ENCODE peak calls at places on chromosomes 7 and 10, in six cellular contexts. I is A549, X is upper lobe of left lung, E is HepG2, K is GM12878, D is K562. J is an unnamed sample.

GRCh38 chr10:15353471-15353870 is 17.6 kb downstream of the FAM171A1 start:
- ATAC-seq in D (no peak), E (peak), K (no peak), I (no peak), X (no peak), J (no peak)

GRCh38 chr7:5629941-5630340 is 151.5 kb downstream of the RNF216 start:
- ATAC-seq in X (no peak), K (peak), E (no peak), D (no peak), I (peak), J (peak)

GRCh38 chr10:90965720-90966119 is 44.8 kb upstream of the ANKRD1 start:
- ATAC-seq in D (no peak), K (no peak), I (no peak), X (no peak), E (no peak), J (no peak)

GRCh38 chr10:131644864-131645658 is 255.7 kb upstream of the PPP2R2D start:
- ATAC-seq in D (no peak), I (no peak), E (no peak), X (no peak), K (peak), J (no peak)

GRCh38 chr7:42342381-42342780 is 105.4 kb upstream of the GLI3 start:
- ATAC-seq in E (no peak), X (no peak), K (no peak), I (no peak), D (no peak), J (no peak)

GRCh38 chr10:129102906-129103693 is 363.9 kb upstream of the MGMT start:
- ATAC-seq in X (no peak), I (no peak), E (no peak), D (no peak), K (no peak), J (no peak)

GRCh38 chr10:43573250-43574034 is 974 bp downstream of the ZNF239 start:
- ATAC-seq in D (peak), X (no peak), K (no peak), E (no peak), I (no peak), J (no peak)

GRCh38 chr10:13890617-13891541 is 304.1 kb downstream of the PRPF18 start:
- ATAC-seq in K (no peak), D (no peak), X (no peak), I (peak), E (no peak), J (peak)

GRCh38 chr7:34596887-34597286 is 61.1 kb upstream of the NPSR1 start:
- ATAC-seq in D (no peak), X (no peak), K (peak), I (peak), E (peak), J (no peak)

GRCh38 chr10:122725768-122726167 is 26.1 kb upstream of the C10orf120 start:
- ATAC-seq in D (no peak), E (no peak), X (no peak), K (no peak), I (peak), J (no peak)

GRCh38 chr7:1369856-1370657 is 89.2 kb downstream of the MICALL2 start:
- ATAC-seq in I (peak), X (no peak), K (no peak), D (no peak), E (no peak), J (no peak)

GRCh38 chr7:151121380-151122170 is 35.3 kb downstream of the AGAP3 start:
- ATAC-seq in I (no peak), E (no peak), D (no peak), X (no peak), K (no peak), J (no peak)

GRCh38 chr7:75878312-75878768 is 494 bp upstream of the RHBDD2 start:
- ATAC-seq in I (peak), D (peak), X (peak), E (no peak), K (peak), J (peak)

GRCh38 chr7:12320241-12320640 is 83.4 kb downstream of the VWDE start:
- ATAC-seq in K (no peak), I (no peak), D (no peak), X (no peak), E (no peak), J (no peak)

GRCh38 chr10:60224129-60224705 is 165.5 kb downstream of the ANK3 start:
- ATAC-seq in D (no peak), K (no peak), E (no peak), X (no peak), I (no peak), J (no peak)

GRCh38 chr10:73816917-73817729 is 5.7 kb upstream of the NDST2 start:
- ATAC-seq in K (no peak), X (no peak), E (no peak), I (no peak), D (peak), J (no peak)

GRCh38 chr7:101155303-101155702 is 1.0 kb downstream of the AP1S1 start:
- ATAC-seq in E (no peak), I (no peak), X (no peak), D (no peak), K (peak), J (no peak)

GRCh38 chr7:2724453-2725177 is 36.6 kb downstream of the AMZ1 start:
- ATAC-seq in I (no peak), E (no peak), D (no peak), X (no peak), K (no peak), J (no peak)

GRCh38 chr10:75492151-75492550 is 60.7 kb downstream of the LRMDA start:
- ATAC-seq in K (no peak), I (no peak), D (peak), E (no peak), X (no peak), J (no peak)

GRCh38 chr7:127897704-127898454 is 133.4 kb downstream of the LRRC4 start:
- ATAC-seq in X (no peak), K (peak), I (no peak), D (no peak), E (no peak), J (no peak)

GRCh38 chr10:70271996-70272924 is 11.5 kb downstream of the NPFFR1 start:
- ATAC-seq in I (peak), X (no peak), K (peak), D (peak), E (peak), J (peak)

GRCh38 chr10:120039826-120040225 is 147.3 kb downstream of the SEC23IP start:
- ATAC-seq in K (no peak), X (no peak), E (no peak), D (no peak), I (no peak), J (no peak)

GRCh38 chr10:6128591-6129383 is 40.0 kb downstream of the RBM17 start:
- ATAC-seq in I (no peak), X (no peak), K (no peak), E (no peak), D (peak), J (peak)

GRCh38 chr7:12423995-12424745 is 20.5 kb upstream of the VWDE start:
- ATAC-seq in D (no peak), X (no peak), E (no peak), K (no peak), I (peak), J (no peak)

GRCh38 chr10:123655763-123656162 is 10.4 kb upstream of the GPR26 start:
- ATAC-seq in E (no peak), D (no peak), X (no peak), K (no peak), I (no peak), J (no peak)

GRCh38 chr7:12584940-12585339 is 14.4 kb downstream of the SCIN start:
- ATAC-seq in D (peak), I (peak), E (no peak), K (peak), X (no peak), J (peak)

GRCh38 chr10:49174261-49174925 is 13.8 kb downstream of the TMEM273 start:
- ATAC-seq in D (peak), I (no peak), X (no peak), K (no peak), E (no peak), J (no peak)

GRCh38 chr7:11212080-11212711 is 238.5 kb downstream of the PHF14 start:
- ATAC-seq in I (peak), D (peak), E (peak), K (peak), X (peak), J (peak)

GRCh38 chr7:71511361-71511807 is 379.4 kb downstream of the GALNT17 start:
- ATAC-seq in E (no peak), X (no peak), D (peak), K (no peak), I (no peak), J (no peak)

GRCh38 chr7:8325067-8325466 is 63.1 kb upstream of the ICA1 start:
- ATAC-seq in K (no peak), X (no peak), E (no peak), I (no peak), D (no peak), J (no peak)

GRCh38 chr10:72754275-72755032 is 62.5 kb downstream of the MCU start:
- ATAC-seq in E (no peak), D (no peak), I (peak), K (no peak), X (no peak), J (no peak)

GRCh38 chr7:121187222-121187621 is 141.6 kb upstream of the WNT16 start:
- ATAC-seq in D (peak), E (no peak), K (peak), I (no peak), X (no peak), J (no peak)

GRCh38 chr10:109480836-109481235 is 442.5 kb downstream of the XPNPEP1 start:
- ATAC-seq in D (no peak), I (no peak), X (no peak), K (no peak), E (no peak), J (no peak)

GRCh38 chr10:70672993-70673928 is 955 bp downstream of the ADAMTS14 start:
- ATAC-seq in E (no peak), I (peak), D (peak), K (no peak), X (no peak), J (peak)

GRCh38 chr10:64115913-64116643 is 594.9 kb downstream of the REEP3 start:
- ATAC-seq in K (peak), X (no peak), I (peak), E (peak), D (no peak), J (no peak)

GRCh38 chr10:80136134-80136571 is 3.6 kb downstream of the PLAC9 start:
- ATAC-seq in I (peak), X (peak), E (no peak), K (no peak), D (no peak), J (peak)

GRCh38 chr7:54931532-54931931 is 87.3 kb upstream of the EGFR start:
- ATAC-seq in X (no peak), D (no peak), E (no peak), I (no peak), K (no peak), J (no peak)

GRCh38 chr7:54933610-54934009 is 85.2 kb upstream of the EGFR start:
- ATAC-seq in D (no peak), I (peak), K (no peak), E (peak), X (no peak), J (no peak)

DNA sequence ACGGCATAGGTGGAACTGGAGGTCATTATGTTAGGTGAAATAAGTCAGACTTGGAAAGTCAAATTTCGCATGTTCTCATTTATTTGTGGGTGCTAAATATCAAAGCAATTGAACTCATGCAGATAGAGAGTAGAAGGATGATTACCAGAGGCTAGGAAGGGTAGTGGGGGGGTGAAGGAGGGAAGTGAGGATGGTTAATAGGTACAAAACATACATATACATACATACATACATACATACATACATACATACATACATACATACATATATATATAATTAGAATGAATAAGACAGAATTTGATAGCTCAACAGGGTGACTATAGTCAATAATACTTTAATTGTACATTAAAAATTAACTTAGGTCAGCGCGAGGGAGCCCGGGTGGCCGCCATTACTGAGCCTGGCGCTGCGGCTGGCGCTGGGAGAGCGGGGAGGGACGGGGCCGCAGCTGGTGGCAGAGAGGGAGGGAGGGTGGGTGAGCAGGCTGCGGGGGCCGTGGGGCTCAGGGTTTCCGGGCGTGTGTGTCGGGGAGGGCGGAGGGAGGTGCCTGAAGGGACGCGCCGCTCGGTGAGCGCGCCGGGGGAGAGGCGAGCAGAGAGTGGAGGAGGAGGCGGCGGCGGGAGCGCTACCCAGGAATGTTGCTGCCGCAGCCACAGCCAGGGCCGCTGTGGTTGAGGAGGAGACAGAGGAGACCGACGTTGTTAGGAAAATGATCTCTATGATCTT is 85.8 kb upstream of the EGFR start:
- ATAC-seq in K (no peak), I (peak), D (peak), X (peak), E (peak), J (peak)
- H3K4me3 ChIP-seq in K (no peak), I (peak), D (no peak), X (peak), E (peak), J (peak)

GRCh38 chr10:106877574-106877973 is 286.9 kb downstream of the SORCS1 start:
- ATAC-seq in K (no peak), X (no peak), E (no peak), D (peak), I (no peak), J (no peak)
- TF ChIP-seq EP300 in K (no peak), X (no peak), E (no peak), D (no peak), I (no peak), J (no peak)

GRCh38 chr7:100049441-100050291 is at the start of gene ZSCAN21:
- ATAC-seq in I (peak), X (peak), K (peak), D (peak), E (peak), J (peak)
- TF ChIP-seq POLR2A in I (peak), X (no peak), K (peak), D (peak), E (peak), J (peak)

GRCh38 chr7:124033093-124033806 is 383 bp upstream of the TMEM229A start:
- ATAC-seq in D (no peak), I (peak), X (no peak), K (no peak), E (peak), J (peak)
- H3K4me3 ChIP-seq in D (no peak), I (peak), X (peak), K (no peak), E (no peak), J (peak)

GRCh38 chr10:118763202-118763988 is 8.6 kb upstream of the CACUL1 start:
- ATAC-seq in E (peak), I (peak), X (no peak), D (no peak), K (no peak), J (no peak)
- TF ChIP-seq EP300 in E (no peak), I (no peak), X (no peak), D (no peak), K (no peak), J (no peak)

GRCh38 chr10:93438796-93439253 is 43.3 kb downstream of the MYOF start:
- ATAC-seq in D (peak), I (peak), E (no peak), K (no peak), X (no peak), J (no peak)
- TF ChIP-seq POLR2A in D (no peak), I (no peak), E (no peak), K (no peak), X (no peak), J (no peak)

DNA sequence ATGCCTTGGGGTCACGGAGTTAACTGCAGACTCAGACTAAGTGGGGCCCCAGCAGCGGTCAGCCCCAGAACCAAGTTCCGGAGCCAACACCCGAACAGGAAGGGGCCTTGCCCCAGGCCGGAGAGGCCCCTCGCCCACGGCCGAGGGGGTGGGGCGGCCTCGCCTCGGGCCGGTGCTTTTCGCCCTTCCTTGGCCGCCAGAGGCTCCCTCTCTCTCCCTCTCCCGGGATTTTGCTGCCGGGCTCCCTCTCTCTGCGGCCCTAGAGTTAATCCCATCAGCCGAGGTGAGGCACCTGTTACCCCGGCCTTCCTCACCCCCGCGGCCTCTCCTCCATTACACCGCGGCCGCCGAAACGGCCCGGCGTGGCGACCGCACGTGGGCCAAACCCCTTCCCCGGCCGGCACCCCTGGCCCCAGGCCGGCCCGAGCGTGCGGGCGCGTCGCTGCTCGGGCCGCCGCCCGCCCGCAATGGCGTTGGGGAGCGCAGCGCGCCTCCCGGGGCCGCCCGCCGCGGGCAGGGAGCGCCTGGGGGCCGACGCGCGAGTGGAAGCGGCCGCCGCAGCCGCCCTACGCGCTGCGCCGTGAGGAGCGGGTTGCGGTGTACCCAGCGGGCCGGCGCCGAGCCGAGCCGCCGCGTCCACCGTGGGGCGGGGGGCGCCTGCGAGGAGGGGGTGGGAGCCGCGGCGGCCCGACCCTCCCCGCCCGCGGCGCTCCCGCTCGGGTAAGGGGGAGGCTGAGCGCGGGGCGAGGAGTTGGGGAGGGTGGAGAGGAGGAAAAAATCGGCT is at the start of gene PPP1R9A:
- ATAC-seq in I (peak), K (no peak), D (no peak), X (peak), E (peak), J (peak)
- H3K4me3 ChIP-seq in I (peak), K (no peak), D (no peak), X (peak), E (peak), J (peak)

GRCh38 chr10:114584419-114584818 is 73.7 kb downstream of the ABLIM1 start:
- ATAC-seq in I (no peak), K (no peak), E (no peak), D (no peak), X (no peak), J (no peak)
- TF ChIP-seq EP300 in I (no peak), K (no peak), E (no peak), D (no peak), X (no peak), J (no peak)